ENCODE peak calls at places on chromosome 1, in four cellular contexts. X, J, O and H are unnamed samples.

GRCh38 chr1:16229976-16230740 is 6.8 kb downstream of the CPLANE2 start:
- DNase-seq in X (no peak), O (no peak), J (no peak), H (no peak)

GRCh38 chr1:94069649-94070285 is 51.2 kb downstream of the ABCA4 start:
- DNase-seq in O (no peak), X (no peak), J (no peak), H (no peak)

GRCh38 chr1:24705260-24706073 is 39.8 kb upstream of the CLIC4 start:
- DNase-seq in J (peak), O (no peak), X (peak), H (peak)

GRCh38 chr1:41882068-41882477 is 36.6 kb downstream of the HIVEP3 start:
- DNase-seq in X (no peak), J (peak), O (no peak), H (no peak)

GRCh38 chr1:209389258-209389657 is 194.3 kb upstream of the CAMK1G start:
- DNase-seq in O (no peak), J (no peak), X (peak), H (no peak)

GRCh38 chr1:81484284-81484683 is 316.4 kb upstream of the ADGRL2 start:
- DNase-seq in O (no peak), J (no peak), X (no peak), H (no peak)

GRCh38 chr1:236394016-236394481 is at the start of gene EDARADD:
- DNase-seq in X (no peak), J (no peak), O (no peak), H (no peak)

GRCh38 chr1:226798427-226799411 is 59.6 kb upstream of the ITPKB start:
- DNase-seq in O (no peak), J (peak), X (no peak), H (no peak)

GRCh38 chr1:212487286-212487685 is 54.6 kb downstream of the NENF start:
- DNase-seq in X (no peak), J (no peak), O (no peak), H (no peak)

GRCh38 chr1:50106095-50106761 is 2.5 kb upstream of the ELAVL4 start:
- DNase-seq in J (no peak), O (no peak), X (no peak), H (no peak)

GRCh38 chr1:46522184-46522968 is 29.1 kb downstream of the KNCN start:
- DNase-seq in O (no peak), J (peak), X (peak), H (no peak)

GRCh38 chr1:219576931-219577330 is 36.0 kb downstream of the ZC3H11B start:
- DNase-seq in O (no peak), X (no peak), J (no peak), H (no peak)

GRCh38 chr1:206445116-206445515 is 25.2 kb upstream of the IKBKE start:
- DNase-seq in J (no peak), O (no peak), X (no peak), H (no peak)

GRCh38 chr1:211944733-211945500 is 90.4 kb downstream of the INTS7 start:
- DNase-seq in J (peak), X (peak), O (no peak), H (no peak)

GRCh38 chr1:174414205-174414604 is 33.6 kb upstream of the GPR52 start:
- DNase-seq in O (no peak), J (no peak), X (no peak), H (no peak)

GRCh38 chr1:112706505-112707216 is at the start of gene RHOC:
- DNase-seq in X (peak), O (no peak), J (peak), H (no peak)

GRCh38 chr1:995665-996633 is 3.9 kb downstream of the HES4 start:
- DNase-seq in X (no peak), J (no peak), O (no peak), H (no peak)

DNA sequence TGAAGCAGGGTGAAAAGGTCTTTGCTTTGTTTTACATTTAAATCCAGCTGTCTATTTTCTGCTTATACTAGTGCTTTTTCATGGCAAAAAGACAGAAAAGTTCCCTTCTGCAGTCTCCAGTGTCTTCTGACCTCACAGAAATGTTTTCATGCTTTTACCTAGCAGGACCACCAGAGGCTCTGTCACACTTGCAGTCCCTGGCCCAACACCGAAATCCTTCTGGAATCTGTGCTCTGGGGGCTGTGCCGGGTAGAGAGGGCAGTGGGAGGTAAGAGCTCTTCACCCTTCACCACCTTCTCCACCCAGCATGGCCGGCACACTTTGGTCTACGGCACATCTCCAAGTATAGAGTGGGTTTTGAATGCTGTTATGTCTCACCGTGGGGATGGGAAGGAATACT is 20.8 kb downstream of the GNAT2 start:
- DNase-seq in X (no peak), J (no peak), O (no peak), H (no peak)
- TF ChIP-seq CTCF in X (no peak), J (no peak), O (no peak), H (no peak)

GRCh38 chr1:216560527-216560926 is 137.3 kb upstream of the USH2A start:
- DNase-seq in O (no peak), X (no peak), J (peak), H (no peak)
- TF ChIP-seq CTCF in O (no peak), X (no peak), J (no peak), H (no peak)

GRCh38 chr1:110462964-110463363 is 12.0 kb downstream of the PROK1 start:
- DNase-seq in J (no peak), X (no peak), O (no peak), H (no peak)
- TF ChIP-seq CTCF in J (no peak), X (no peak), O (no peak), H (no peak)

DNA sequence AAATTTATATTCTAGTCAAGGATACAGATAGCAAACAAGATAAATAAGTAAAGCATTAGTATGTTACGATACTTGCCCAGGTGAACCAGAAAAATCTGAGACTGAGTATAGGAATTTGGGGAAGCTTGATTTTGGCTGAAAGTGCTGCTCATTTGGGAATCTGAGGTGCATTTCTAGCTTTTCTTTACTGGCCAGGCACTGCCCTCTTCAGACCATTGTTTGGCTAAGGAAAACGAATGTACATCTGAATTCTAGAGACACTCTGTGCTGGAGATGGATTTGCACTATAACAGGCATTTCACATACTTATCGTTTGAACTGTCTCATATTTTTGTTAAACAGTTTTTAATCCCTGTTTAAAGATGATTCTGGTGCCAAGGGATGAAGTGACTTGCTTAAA is 23.4 kb downstream of the ARID1A start:
- DNase-seq in X (no peak), J (no peak), O (no peak), H (no peak)
- TF ChIP-seq CTCF in X (no peak), J (no peak), O (no peak), H (no peak)

DNA sequence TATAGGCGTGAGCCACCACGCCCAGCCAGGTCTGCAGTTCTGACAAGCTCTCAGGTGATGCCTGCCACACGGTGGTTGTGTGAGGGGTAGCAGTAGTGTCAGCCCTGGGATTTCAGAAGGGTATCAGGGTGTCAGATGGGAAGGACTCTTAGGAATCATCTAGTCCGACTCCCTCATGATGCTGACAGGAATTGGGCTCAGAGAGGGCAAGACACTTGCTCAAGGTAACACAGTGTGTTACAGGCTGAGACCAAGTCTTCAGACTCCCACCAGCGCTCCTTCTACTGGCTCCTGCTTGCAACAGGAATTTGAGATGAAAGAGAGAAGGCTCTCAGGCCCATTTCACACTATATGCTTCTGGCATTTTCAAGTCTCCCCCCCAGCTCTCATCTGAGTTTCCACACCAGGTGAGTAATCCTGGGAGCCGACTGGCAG is 6.9 kb downstream of the HTR1D start:
- DNase-seq in X (peak), O (no peak), J (no peak), H (no peak)
- TF ChIP-seq CTCF in X (no peak), O (no peak), J (no peak), H (no peak)

GRCh38 chr1:2523191-2523890 is 3.1 kb downstream of the PANK4 start:
- DNase-seq in J (no peak), X (no peak), O (no peak), H (no peak)
- TF ChIP-seq CTCF in J (no peak), X (no peak), O (no peak), H (no peak)

DNA sequence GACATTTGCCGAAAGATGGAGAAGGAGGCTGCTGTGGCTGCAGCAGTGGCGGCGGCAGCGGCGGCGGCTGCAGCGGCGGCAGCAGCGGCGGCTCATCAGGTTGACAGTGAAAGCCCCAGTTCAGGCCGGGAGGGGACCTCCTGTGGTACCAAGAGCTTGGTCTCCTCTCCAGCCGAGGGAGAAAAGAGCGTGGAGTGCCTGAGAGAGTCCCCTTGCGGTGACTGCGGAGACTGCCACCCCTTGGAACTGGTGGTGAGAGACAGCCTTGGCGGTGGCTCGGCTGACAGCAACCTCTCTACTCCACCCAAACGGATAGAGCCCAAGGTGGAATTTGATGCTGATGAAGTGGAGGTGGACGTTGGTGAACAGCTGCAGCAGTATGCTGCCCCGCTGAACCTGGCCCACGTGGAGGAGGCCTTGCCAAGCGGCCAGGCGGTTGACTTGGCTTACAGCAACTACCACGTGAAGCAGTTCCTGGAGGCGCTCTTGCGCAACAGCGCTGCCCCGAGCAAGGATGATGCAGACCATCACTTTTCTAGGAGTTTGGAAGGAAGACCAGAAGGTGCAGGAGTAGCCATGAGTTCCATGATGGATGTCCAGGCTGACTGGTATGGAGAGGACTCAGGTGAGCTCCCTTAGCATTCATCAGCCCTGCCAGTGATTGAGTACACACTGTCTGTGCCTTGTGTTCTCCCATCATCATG is 6.3 kb downstream of the ZBTB8B start:
- DNase-seq in O (no peak), X (no peak), J (no peak), H (no peak)
- TF ChIP-seq CTCF in O (no peak), X (no peak), J (no peak), H (no peak)

GRCh38 chr1:54356680-54357147 is 49.5 kb downstream of the SSBP3 start:
- DNase-seq in X (no peak), J (no peak), O (no peak), H (no peak)
- TF ChIP-seq CTCF in X (no peak), J (no peak), O (no peak), H (no peak)

GRCh38 chr1:187006896-187007295 is 178.1 kb downstream of the PLA2G4A start:
- DNase-seq in X (no peak), J (no peak), O (no peak), H (no peak)

GRCh38 chr1:187013582-187014200 is 184.9 kb downstream of the PLA2G4A start:
- DNase-seq in O (no peak), X (no peak), J (no peak), H (no peak)

GRCh38 chr1:187009320-187009719 is 180.6 kb downstream of the PLA2G4A start:
- DNase-seq in X (no peak), O (no peak), J (no peak), H (no peak)

DNA sequence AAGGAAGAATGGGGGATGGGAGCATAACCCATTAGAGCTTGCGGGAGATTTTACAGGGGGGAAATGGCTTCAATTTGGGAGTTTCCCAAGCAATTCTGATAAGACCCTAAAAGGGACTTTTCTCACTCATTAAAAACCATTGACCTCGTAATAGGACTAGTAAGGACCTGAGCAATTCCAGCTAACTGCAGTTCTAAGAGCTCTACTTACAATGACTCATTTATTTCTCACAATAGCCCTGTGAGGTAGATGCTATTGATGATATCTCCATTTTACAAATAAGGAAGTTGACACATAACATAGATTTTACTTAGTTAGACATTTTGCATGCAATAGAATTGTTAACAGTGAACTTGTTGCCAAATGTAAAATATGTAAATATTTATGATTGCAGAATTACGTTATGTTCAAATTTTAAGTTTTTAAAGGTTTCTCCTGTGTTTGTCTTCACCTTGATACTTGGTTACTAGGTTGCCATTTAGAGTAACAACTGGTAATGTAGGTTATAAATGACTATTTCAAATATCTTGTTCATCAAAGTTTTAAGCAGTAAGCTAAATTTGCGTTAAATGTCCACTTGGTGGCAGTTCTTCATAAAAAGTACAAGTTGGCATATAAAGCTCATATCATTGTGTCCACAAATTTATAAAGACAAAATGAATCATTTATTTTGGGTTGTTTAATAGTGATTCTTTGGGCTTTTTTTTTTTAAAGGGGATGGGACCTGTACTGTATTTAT is 182.0 kb downstream of the PLA2G4A start:
- DNase-seq in X (no peak), J (no peak), O (no peak), H (no peak)
- TF ChIP-seq CTCF in X (no peak), J (no peak), O (no peak), H (no peak)